ENCODE peak calls at places on chromosomes 12 and 14, in seven cellular contexts. O is fibroblast of lung, L is lung, V is psoas muscle, Z is mucosa of descending colon, S is pancreas, K is A673. G is an unnamed sample. For H3K4me1 and H3K36me3, the result is how much of the 10 kb centered on the place peaks cover.

GRCh38 chr14:100891051-100891450 is 12.5 kb downstream of the RTL1 start:
- DNase-seq in K (no peak), O (no peak), Z (no peak), V (no peak), S (no peak), L (no peak), G (no peak)

GRCh38 chr12:71142046-71142445 is 15.8 kb downstream of the TSPAN8 start:
- DNase-seq in V (no peak), S (no peak), Z (no peak), L (no peak), K (no peak), O (no peak), G (no peak)

GRCh38 chr12:27330846-27331245 is 1.8 kb upstream of the BMAL2 start:
- DNase-seq in Z (no peak), O (peak), L (no peak), S (no peak), K (no peak), V (no peak), G (no peak)

GRCh38 chr14:22303589-22304195 is 285.3 kb downstream of the DAD1 start:
- DNase-seq in O (peak), Z (no peak), S (no peak), V (no peak), L (no peak), K (peak), G (no peak)

GRCh38 chr12:68175566-68176033 is 16.1 kb upstream of the IFNG start:
- DNase-seq in V (no peak), O (no peak), L (no peak), S (no peak), K (no peak), Z (no peak), G (no peak)

GRCh38 chr12:77062396-77062795 is 3.0 kb downstream of the E2F7 start:
- DNase-seq in Z (no peak), O (no peak), V (no peak), S (no peak), K (no peak), L (no peak), G (no peak)

GRCh38 chr12:11497438-11497837 is 102.1 kb upstream of the PRB2 start:
- DNase-seq in V (no peak), S (no peak), L (no peak), K (no peak), O (no peak), Z (no peak), G (no peak)

GRCh38 chr14:67749341-67750110 is 47.8 kb downstream of the RDH12 start:
- DNase-seq in K (no peak), O (peak), V (no peak), Z (no peak), S (no peak), L (no peak), G (no peak)

GRCh38 chr12:20370841-20371240 is 2.5 kb downstream of the PDE3A start:
- DNase-seq in V (no peak), Z (no peak), O (no peak), K (peak), L (no peak), S (no peak), G (no peak)

GRCh38 chr12:6044082-6044481 is 80.4 kb downstream of the VWF start:
- DNase-seq in S (no peak), V (no peak), Z (no peak), O (no peak), L (no peak), K (no peak), G (no peak)

GRCh38 chr14:50559990-50560928 is at the start of gene ATL1:
- DNase-seq in K (peak), V (peak), L (peak), S (peak), Z (peak), O (peak), G (peak)

GRCh38 chr14:37595809-37596595 is 573 bp downstream of the TTC6 start:
- DNase-seq in K (no peak), V (no peak), S (peak), O (peak), L (peak), Z (peak), G (peak)

GRCh38 chr14:95660550-95661515 is 25.4 kb upstream of the TCL1B start:
- DNase-seq in K (peak), Z (no peak), L (no peak), S (no peak), V (no peak), O (no peak), G (no peak)

GRCh38 chr12:125092872-125093680 is 27.8 kb downstream of the AACS start:
- DNase-seq in O (peak), Z (peak), K (no peak), L (peak), S (no peak), V (peak), G (peak)

GRCh38 chr12:47530050-47530449 is 175.8 kb downstream of the RPAP3 start:
- DNase-seq in K (no peak), S (no peak), L (no peak), V (no peak), Z (no peak), O (no peak), G (no peak)

GRCh38 chr12:56629459-56630179 is 507 bp downstream of the BAZ2A start:
- DNase-seq in Z (peak), L (no peak), V (peak), O (peak), S (no peak), K (peak), G (no peak)

GRCh38 chr12:18552829-18553228 is 185.0 kb downstream of the PLCZ1 start:
- DNase-seq in O (no peak), V (no peak), K (peak), L (no peak), S (no peak), Z (no peak), G (no peak)

GRCh38 chr12:113259499-113259953 is 38.3 kb downstream of the TPCN1 start:
- DNase-seq in L (peak), Z (peak), K (no peak), O (no peak), V (peak), S (peak), G (no peak)

GRCh38 chr14:51310453-51311074 is 70.5 kb downstream of the TMX1 start:
- DNase-seq in K (no peak), V (no peak), Z (no peak), O (peak), S (no peak), L (no peak), G (no peak)

GRCh38 chr12:131108171-131108955 is 154.7 kb downstream of the ADGRD1 start:
- DNase-seq in K (peak), L (no peak), Z (no peak), V (no peak), S (no peak), O (no peak), G (no peak)

GRCh38 chr12:79895041-79895440 is 39.9 kb downstream of the PPP1R12A start:
- DNase-seq in O (no peak), K (no peak), S (no peak), Z (no peak), L (no peak), V (no peak), G (no peak)

GRCh38 chr14:65346895-65347294 is 65.6 kb upstream of the FUT8 start:
- DNase-seq in K (no peak), O (no peak), V (peak), S (no peak), L (no peak), Z (no peak), G (no peak)

GRCh38 chr12:124523071-124523470 is 44.3 kb downstream of the NCOR2 start:
- DNase-seq in L (no peak), K (no peak), V (peak), O (no peak), S (no peak), Z (no peak), G (no peak)

GRCh38 chr14:58765375-58765774 is 127.6 kb downstream of the DACT1 start:
- DNase-seq in L (no peak), K (no peak), Z (no peak), S (no peak), O (no peak), V (peak), G (no peak)

GRCh38 chr14:71905031-71905430 is 27.2 kb upstream of the RGS6 start:
- DNase-seq in V (no peak), Z (no peak), S (no peak), O (no peak), L (no peak), K (no peak), G (no peak)

GRCh38 chr12:12898911-12899511 is 7.6 kb downstream of the GPRC5A start:
- DNase-seq in O (no peak), S (no peak), V (no peak), K (no peak), L (no peak), Z (no peak), G (no peak)

GRCh38 chr14:55715889-55716288 is 135.9 kb downstream of the KTN1 start:
- DNase-seq in L (no peak), S (no peak), K (peak), O (peak), V (peak), Z (no peak), G (no peak)

GRCh38 chr12:47867496-47867941 is 37.3 kb downstream of the VDR start:
- DNase-seq in S (no peak), K (peak), L (no peak), V (peak), Z (no peak), O (peak), G (no peak)

GRCh38 chr12:117105902-117106301 is 6.7 kb upstream of the TESC start:
- DNase-seq in K (no peak), V (no peak), O (no peak), Z (no peak), L (no peak), S (no peak), G (no peak)

GRCh38 chr14:33280646-33281045 is 342.0 kb downstream of the NPAS3 start:
- DNase-seq in S (no peak), O (peak), K (peak), L (no peak), V (no peak), Z (no peak), G (no peak)

GRCh38 chr14:41663478-41663845 is 56.8 kb downstream of the LRFN5 start:
- DNase-seq in Z (no peak), L (no peak), O (peak), S (no peak), V (no peak), K (peak), G (no peak)

GRCh38 chr14:93884950-93885349 is 42.2 kb upstream of the FAM181A start:
- DNase-seq in V (no peak), K (no peak), S (no peak), O (no peak), Z (no peak), L (no peak), G (no peak)

GRCh38 chr14:97283450-97284230 is 486.5 kb downstream of the VRK1 start:
- DNase-seq in S (no peak), Z (no peak), O (no peak), K (peak), V (no peak), L (no peak), G (no peak)

GRCh38 chr12:19959353-19959752 is 409.0 kb upstream of the PDE3A start:
- DNase-seq in V (no peak), O (peak), K (no peak), S (no peak), Z (no peak), L (no peak), G (no peak)

GRCh38 chr12:86772688-86773087 is 516.5 kb upstream of the MGAT4C start:
- DNase-seq in O (peak), K (no peak), Z (no peak), L (no peak), V (no peak), S (no peak), G (no peak)

GRCh38 chr14:93163570-93163969 is 21.1 kb downstream of the MOAP1 start:
- DNase-seq in S (no peak), V (no peak), L (no peak), Z (no peak), K (no peak), O (no peak), G (no peak)

GRCh38 chr12:113766133-113766879 is 199.8 kb downstream of the RBM19 start:
- DNase-seq in Z (no peak), K (peak), V (no peak), O (no peak), L (no peak), S (no peak), G (peak)

DNA sequence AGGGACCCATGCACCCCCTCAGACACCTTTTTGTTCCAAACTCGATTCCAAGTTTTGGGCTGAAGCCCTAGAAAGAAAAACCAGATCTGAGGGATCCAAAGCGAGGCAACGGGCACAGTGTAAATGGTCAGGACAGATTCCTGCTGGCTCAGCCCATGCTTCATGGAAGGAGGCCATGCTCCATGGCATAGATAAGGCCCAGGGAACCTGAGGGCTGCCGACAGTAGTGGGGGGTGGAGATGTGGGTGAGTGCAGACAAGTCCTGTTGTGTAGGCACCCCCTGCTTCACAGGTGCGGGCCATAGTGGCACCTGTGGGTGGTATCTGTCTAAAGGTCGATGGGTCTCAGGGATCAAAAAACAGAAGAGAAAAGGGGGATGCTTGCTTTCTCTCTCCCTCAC is 42.1 kb downstream of the TNFAIP2 start:
- DNase-seq in K (no peak), Z (no peak), L (no peak), O (no peak), S (no peak), V (no peak), G (no peak)
- H3K4me1 ChIP-seq in K (under half), Z (under half), L (under half), O (under half), S (under half), V (under half), G (under half)

DNA sequence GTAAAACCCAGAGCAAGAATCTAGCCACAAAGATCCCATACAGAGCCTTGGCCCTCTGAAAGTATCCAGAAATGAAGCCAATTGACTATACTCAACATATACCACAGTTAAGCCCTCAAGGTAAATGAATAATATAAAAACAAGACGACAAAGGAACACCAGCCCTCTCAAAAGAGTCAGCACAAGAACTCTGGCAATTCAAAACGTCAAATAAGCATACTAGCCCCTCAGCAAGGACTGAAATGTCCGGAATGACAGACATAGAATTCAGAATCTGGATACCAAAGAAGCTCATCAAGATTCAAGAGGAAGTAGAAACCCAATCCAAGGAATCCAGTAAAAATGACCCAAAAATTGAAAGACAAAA is 49.9 kb downstream of the GTF2A1 start:
- DNase-seq in K (no peak), L (no peak), V (no peak), S (no peak), O (no peak), Z (no peak), G (no peak)
- H3K36me3 ChIP-seq in K (under half), L (under half), V (under half), S (under half), O (under half), Z (under half), G (under half)

GRCh38 chr14:106269451-106270204 is 743.2 kb downstream of the TMEM121 start:
- DNase-seq in S (no peak), L (no peak), K (no peak), O (no peak), V (no peak), Z (no peak), G (no peak)

GRCh38 chr14:106269029-106269428 is 742.6 kb downstream of the TMEM121 start:
- DNase-seq in Z (no peak), O (no peak), V (no peak), L (no peak), K (no peak), S (no peak), G (no peak)

GRCh38 chr14:106268013-106268727 is 741.8 kb downstream of the TMEM121 start:
- DNase-seq in S (no peak), Z (peak), V (no peak), O (no peak), K (peak), L (no peak), G (no peak)
- TF ChIP-seq CTCF in S (no peak), Z (no peak), V (no peak), O (no peak), K (peak), L (no peak), G (peak)

GRCh38 chr12:99387661-99388060 is 259.9 kb upstream of the GARIN6 start:
- DNase-seq in L (no peak), K (no peak), S (no peak), V (no peak), O (peak), Z (no peak), G (no peak)

GRCh38 chr12:99392091-99392850 is 255.3 kb upstream of the GARIN6 start:
- DNase-seq in S (no peak), O (no peak), K (no peak), L (no peak), V (no peak), Z (no peak), G (no peak)

GRCh38 chr12:99393763-99394162 is 253.8 kb upstream of the GARIN6 start:
- DNase-seq in V (no peak), O (no peak), Z (no peak), K (no peak), L (no peak), S (no peak), G (no peak)

GRCh38 chr12:99389751-99390150 is 257.8 kb upstream of the GARIN6 start:
- DNase-seq in Z (no peak), S (no peak), V (no peak), K (no peak), O (no peak), L (no peak), G (no peak)

DNA sequence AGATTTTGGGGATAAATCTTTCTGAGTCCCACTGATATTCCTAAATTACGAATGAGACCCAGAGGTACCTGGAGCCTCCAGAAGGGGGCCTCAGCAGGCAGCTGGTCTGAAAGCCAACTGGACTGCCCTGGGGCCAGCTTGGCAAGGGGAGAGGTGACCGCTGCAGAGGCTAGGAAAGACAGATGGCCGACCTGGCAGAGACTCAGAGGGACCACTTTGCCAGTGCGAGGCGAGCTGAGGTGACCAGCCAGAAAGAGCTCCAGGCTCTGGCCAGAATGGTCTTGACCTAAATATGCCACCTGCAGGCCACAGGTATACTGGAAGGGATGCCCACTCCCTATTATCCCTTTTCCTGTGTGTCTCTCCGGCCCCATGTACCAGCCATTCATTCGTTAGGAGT is 256.8 kb upstream of the GARIN6 start:
- DNase-seq in Z (no peak), S (no peak), O (no peak), L (no peak), K (no peak), V (peak), G (no peak)
- H3K4me1 ChIP-seq in Z (under half), S (under half), O (under half), L (under half), K (under half), V (under half), G (under half)

DNA sequence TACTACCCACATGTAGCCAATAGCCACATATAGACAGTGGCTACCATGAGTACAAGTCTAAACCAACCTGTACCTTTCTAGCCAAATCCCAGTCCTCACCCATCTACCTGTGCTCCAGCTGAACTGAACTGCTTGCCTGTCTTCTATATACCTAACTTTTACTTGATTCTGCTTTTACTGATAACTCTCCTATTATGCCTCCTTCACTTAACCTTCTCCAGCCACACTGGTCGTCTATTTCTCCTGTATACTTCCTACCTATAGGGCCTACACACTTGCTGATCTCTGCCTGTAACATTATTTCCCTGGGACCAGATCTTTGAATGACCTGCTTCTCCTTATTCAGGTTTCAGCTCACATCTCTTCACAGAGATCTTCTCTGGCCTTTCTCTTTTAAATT is 26.0 kb upstream of the MSRB3 start:
- DNase-seq in V (no peak), S (no peak), Z (no peak), O (no peak), L (no peak), K (no peak), G (no peak)
- H3K36me3 ChIP-seq in V (under half), S (under half), Z (under half), O (under half), L (under half), K (under half), G (under half)

GRCh38 chr12:50763637-50764115 is at the start of gene ATF1:
- DNase-seq in O (peak), K (peak), L (peak), V (peak), Z (peak), S (peak), G (peak)

GRCh38 chr12:50765325-50765911 is 1.5 kb downstream of the ATF1 start:
- DNase-seq in Z (no peak), O (peak), S (peak), K (peak), L (no peak), V (no peak), G (no peak)

GRCh38 chr12:50764116-50764860 is 387 bp downstream of the ATF1 start:
- DNase-seq in L (peak), K (peak), V (peak), O (peak), S (peak), Z (peak), G (peak)

GRCh38 chr12:50764861-50765324 is 992 bp downstream of the ATF1 start:
- DNase-seq in S (no peak), K (peak), L (peak), V (no peak), Z (no peak), O (peak), G (peak)
- TF ChIP-seq CTCF in S (no peak), K (no peak), L (no peak), V (no peak), Z (no peak), O (no peak), G (no peak)

DNA sequence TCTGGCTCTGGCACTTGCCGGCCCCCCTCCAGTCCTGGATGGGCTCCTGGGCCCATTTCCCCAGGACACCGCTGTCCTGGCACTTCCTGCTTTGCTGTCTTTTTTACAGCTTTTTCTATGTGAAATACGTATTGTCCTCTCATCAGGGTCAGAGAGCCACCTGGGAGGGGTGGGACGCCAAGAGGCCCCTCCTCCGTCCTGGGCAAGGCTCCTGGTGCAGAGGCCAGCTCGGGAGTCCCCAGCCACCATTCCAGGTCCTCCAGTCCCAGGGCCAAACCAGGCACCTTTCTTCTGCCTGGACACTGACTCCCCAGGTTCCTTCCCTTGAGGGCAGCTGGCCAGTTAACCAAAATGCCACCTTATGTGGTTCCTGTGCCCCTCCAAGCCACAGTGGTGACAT is 22.8 kb downstream of the ARL6IP4 start:
- DNase-seq in K (no peak), Z (no peak), L (no peak), S (no peak), O (no peak), V (peak), G (no peak)
- H3K4me1 ChIP-seq in K (under half), Z (under half), L (under half), S (under half), O (under half), V (under half), G (under half)

G was measured in Caco-2.